ENCODE peak calls at places on chromosomes 7 and 10, in seven cellular contexts. D is spleen, E is right atrium auricular region, S is colonic mucosa, B is left ventricle myocardium inferior, Q is psoas muscle, F is OCI-LY7. N is an unnamed sample.

GRCh38 chr10:10794776-10795175 is 222.9 kb upstream of the CELF2 start:
- DNase-seq in D (no peak), S (no peak), F (no peak), Q (no peak), B (no peak), E (no peak), N (no peak)

GRCh38 chr10:112231602-112232001 is 48.0 kb upstream of the GPAM start:
- DNase-seq in Q (no peak), F (no peak), S (no peak), B (no peak), D (no peak), E (no peak), N (no peak)

GRCh38 chr7:158112571-158113320 is 474.9 kb downstream of the PTPRN2 start:
- DNase-seq in B (no peak), F (no peak), Q (no peak), E (peak; percentile 16), D (no peak), S (no peak), N (no peak)

GRCh38 chr7:131008840-131009651 is 275.0 kb upstream of the KLF14 start:
- DNase-seq in D (no peak), E (no peak), Q (no peak), F (no peak), S (no peak), B (no peak), N (no peak)

GRCh38 chr10:72509206-72509799 is 116.6 kb downstream of the MICU1 start:
- DNase-seq in E (no peak), D (no peak), B (no peak), Q (no peak), S (no peak), F (no peak), N (no peak)

GRCh38 chr7:91634485-91635177 is 245.9 kb downstream of the MTERF1 start:
- DNase-seq in B (no peak), F (no peak), Q (no peak), S (no peak), D (no peak), E (no peak), N (no peak)

GRCh38 chr10:132400041-132400546 is 3.1 kb downstream of the PWWP2B start:
- DNase-seq in B (peak; percentile 13), S (no peak), F (peak; percentile 20), D (peak; percentile 81), E (no peak), Q (peak; percentile 51), N (peak; percentile 65)

GRCh38 chr7:29255199-29255838 is 60.7 kb downstream of the CHN2 start:
- DNase-seq in B (no peak), F (no peak), D (no peak), S (no peak), Q (no peak), E (no peak), N (no peak)

GRCh38 chr7:33044986-33045385 is 17.6 kb downstream of the NT5C3A start:
- DNase-seq in F (no peak), S (no peak), Q (no peak), D (no peak), B (no peak), E (no peak), N (no peak)

GRCh38 chr10:101354584-101355070 is 662 bp downstream of the BTRC start:
- DNase-seq in D (no peak), S (no peak), B (no peak), Q (no peak), E (no peak), F (no peak), N (no peak)

GRCh38 chr7:39417642-39418041 is 148.6 kb upstream of the YAE1 start:
- DNase-seq in E (no peak), Q (no peak), F (no peak), S (no peak), B (no peak), D (no peak), N (no peak)

GRCh38 chr10:73973427-73973826 is 24.5 kb upstream of the VCL start:
- DNase-seq in F (no peak), S (no peak), Q (no peak), D (no peak), B (no peak), E (no peak), N (no peak)

GRCh38 chr7:98877692-98878364 is 504 bp upstream of the TRRAP start:
- DNase-seq in S (no peak), E (no peak), F (no peak), B (no peak), Q (no peak), D (no peak), N (no peak)

GRCh38 chr10:96414303-96414702 is 55.5 kb upstream of the OPALIN start:
- DNase-seq in B (no peak), Q (no peak), D (no peak), E (no peak), S (peak; percentile 12), F (no peak), N (peak; percentile 22)

GRCh38 chr10:50990568-50991495 is 83.5 kb upstream of the PRKG1 start:
- DNase-seq in Q (peak; percentile 77), S (peak; percentile 73), D (no peak), F (no peak), B (peak; percentile 54), E (peak; percentile 83), N (peak; percentile 79)

GRCh38 chr7:95509199-95509598 is 23.5 kb downstream of the ASB4 start:
- DNase-seq in E (no peak), S (no peak), Q (no peak), B (no peak), D (no peak), F (peak; percentile 1), N (no peak)

GRCh38 chr10:23099079-23099478 is 3.7 kb downstream of the MSRB2 start:
- DNase-seq in D (no peak), B (no peak), E (no peak), S (no peak), Q (no peak), F (no peak), N (no peak)

GRCh38 chr7:111148134-111148533 is 57.2 kb downstream of the LRRN3 start:
- DNase-seq in E (no peak), Q (no peak), F (no peak), D (no peak), B (no peak), S (no peak), N (no peak)

GRCh38 chr10:90775351-90776028 is 82.3 kb downstream of the HTR7 start:
- DNase-seq in B (no peak), D (no peak), Q (no peak), S (no peak), F (no peak), E (no peak), N (peak; percentile 65)

GRCh38 chr7:47631711-47632110 is 49.8 kb upstream of the TNS3 start:
- DNase-seq in Q (no peak), F (no peak), B (no peak), E (no peak), D (no peak), S (no peak), N (no peak)

GRCh38 chr10:114095676-114096331 is 52.1 kb downstream of the ADRB1 start:
- DNase-seq in D (no peak), E (no peak), B (no peak), F (peak; percentile 80), S (no peak), Q (no peak), N (no peak)

GRCh38 chr10:129888784-129889616 is 75.1 kb downstream of the EBF3 start:
- DNase-seq in Q (peak; percentile 86), E (peak; percentile 70), F (peak; percentile 47), B (peak; percentile 71), S (peak; percentile 23), D (no peak), N (no peak)

GRCh38 chr10:87670591-87670990 is 10.9 kb downstream of the PAPSS2 start:
- DNase-seq in Q (no peak), E (no peak), S (no peak), B (no peak), D (no peak), F (no peak), N (no peak)

GRCh38 chr10:35005868-35006267 is 84.3 kb downstream of the CUL2 start:
- DNase-seq in B (no peak), Q (no peak), E (no peak), F (no peak), D (no peak), S (no peak), N (no peak)

DNA sequence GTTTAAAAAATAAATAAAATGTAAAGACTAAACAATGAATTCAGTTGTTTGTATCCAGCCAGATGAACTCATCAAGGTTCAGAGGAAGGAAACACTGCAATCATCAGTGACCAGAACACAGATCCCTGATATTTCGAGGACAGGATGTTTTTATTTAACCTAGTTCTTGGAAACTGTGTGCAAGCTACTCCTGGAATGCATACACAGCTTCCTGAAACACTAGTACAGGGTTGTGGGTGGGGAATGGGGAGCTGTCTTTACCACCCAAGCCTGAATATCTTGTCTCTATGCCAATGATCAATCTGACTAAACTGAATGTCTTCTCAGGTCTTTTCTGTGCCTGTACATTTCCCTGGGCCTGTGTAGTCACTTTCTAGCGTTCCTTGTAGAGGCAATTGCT is 374.6 kb downstream of the CALN1 start:
- DNase-seq in S (no peak), F (no peak), E (no peak), B (no peak), D (no peak), Q (no peak), N (no peak)
- H3K9me3 ChIP-seq in S (no peaks in the 10 kb centered on the region), F (no peaks in the 10 kb centered on the region), E (no peaks in the 10 kb centered on the region), B (peaks cover 24% of the 10 kb centered on the region), D (peaks cover 30% of the 10 kb centered on the region), Q (peaks cover 8% of the 10 kb centered on the region), N (no peaks in the 10 kb centered on the region)

DNA sequence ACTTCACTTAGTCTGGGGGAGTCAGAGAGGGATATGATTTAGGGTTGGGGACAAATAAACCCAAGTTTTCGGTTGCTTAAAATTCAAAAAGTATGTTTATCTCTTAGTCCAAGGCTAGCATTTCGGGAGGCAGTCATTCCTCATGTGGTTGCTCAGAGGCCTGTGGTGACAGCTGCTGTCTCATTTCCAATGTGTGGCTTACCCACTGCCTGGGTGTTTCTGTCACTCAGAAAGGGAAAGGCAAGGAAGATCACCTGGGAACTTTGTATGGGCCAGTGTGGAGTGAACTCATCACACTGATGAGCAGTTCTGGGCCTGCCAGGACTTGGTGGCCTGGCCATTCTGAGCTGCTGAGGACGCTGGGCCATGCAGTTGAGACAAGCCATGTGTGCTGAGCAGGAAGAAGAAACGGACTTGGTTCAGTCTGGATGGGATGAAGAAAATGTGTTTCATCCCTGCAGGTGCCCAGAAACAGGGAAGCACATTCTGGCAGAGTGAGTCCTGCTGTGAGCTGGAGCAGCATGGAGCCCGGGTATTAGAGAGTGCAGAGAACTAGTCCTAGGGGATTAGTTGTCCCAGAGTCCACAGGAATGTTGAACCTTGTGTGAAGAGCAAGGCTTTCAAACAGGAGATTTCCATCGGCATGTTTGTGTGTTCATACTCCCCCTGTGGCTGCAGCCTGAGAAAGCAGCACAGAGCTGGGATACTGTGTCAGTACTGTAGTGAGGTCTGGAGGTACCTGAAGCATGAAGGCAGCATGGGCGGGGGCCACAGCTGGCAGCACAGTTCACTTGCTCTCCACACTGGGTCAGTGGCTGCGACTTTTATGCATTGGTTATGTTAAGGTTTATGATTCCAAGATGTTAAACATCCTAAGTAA is 211.1 kb upstream of the IGFBP3 start:
- DNase-seq in F (no peak), E (no peak), D (peak; percentile 44), S (no peak), B (no peak), Q (no peak), N (no peak)
- H3K4me1 ChIP-seq in F (no peaks in the 10 kb centered on the region), E (no peaks in the 10 kb centered on the region), D (no peaks in the 10 kb centered on the region), S (no peaks in the 10 kb centered on the region), B (peaks cover 3% of the 10 kb centered on the region), Q (no peaks in the 10 kb centered on the region), N (no peaks in the 10 kb centered on the region)

GRCh38 chr10:62545667-62546066 is 171.5 kb downstream of the ZNF365 start:
- DNase-seq in B (no peak), Q (no peak), D (no peak), E (peak; percentile 69), F (no peak), S (no peak), N (peak; percentile 71)
- TF ChIP-seq CTCF in B (no peak), Q (no peak), D (no peak), E (no peak), F (no peak), S (no peak), N (no peak)

GRCh38 chr7:270351-270983 is 19.5 kb upstream of the FOXL3 start:
- DNase-seq in Q (no peak), B (no peak), F (no peak), D (peak; percentile 51), E (no peak), S (no peak), N (no peak)
- H3K9me3 ChIP-seq in Q (no peaks in the 10 kb centered on the region), B (peaks cover 27% of the 10 kb centered on the region), F (no peaks in the 10 kb centered on the region), D (peaks cover 37% of the 10 kb centered on the region), E (peaks cover 18% of the 10 kb centered on the region), S (no peaks in the 10 kb centered on the region), N (no peaks in the 10 kb centered on the region)